ENCODE peak calls at places on chromosomes 13 and 19, in eight cellular contexts. One of them, this sample, is unnamed.

GRCh38 chr13:109785141-109785891 is 1.1 kb downstream of the IRS2 start:
- DNase-seq in cardiac fibroblast: peak; percentile 69
- DNase-seq in HCT116: no peak
- DNase-seq in ovary: peak; percentile 73
- DNase-seq in tibial nerve: no peak
- DNase-seq in transverse colon: peak; percentile 44
- DNase-seq in mucosa of descending colon: peak; percentile 73
- DNase-seq in neural progenitor cell: peak; percentile 66
- DNase-seq in this sample: peak; percentile 55

GRCh38 chr13:91778123-91778522 is 379.7 kb downstream of the GPC5 start:
- DNase-seq in cardiac fibroblast: no peak
- DNase-seq in HCT116: no peak
- DNase-seq in ovary: no peak
- DNase-seq in tibial nerve: no peak
- DNase-seq in transverse colon: no peak
- DNase-seq in mucosa of descending colon: no peak
- DNase-seq in neural progenitor cell: no peak
- DNase-seq in this sample: no peak

GRCh38 chr19:28137772-28138171 is 1075.2 kb downstream of the UQCRFS1 start:
- DNase-seq in cardiac fibroblast: no peak
- DNase-seq in HCT116: no peak
- DNase-seq in ovary: no peak
- DNase-seq in tibial nerve: no peak
- DNase-seq in transverse colon: no peak
- DNase-seq in mucosa of descending colon: no peak
- DNase-seq in neural progenitor cell: no peak
- DNase-seq in this sample: no peak

GRCh38 chr13:99484405-99484981 is 16.8 kb upstream of the TM9SF2 start:
- DNase-seq in cardiac fibroblast: peak; percentile 84
- DNase-seq in HCT116: no peak
- DNase-seq in ovary: no peak
- DNase-seq in tibial nerve: no peak
- DNase-seq in transverse colon: no peak
- DNase-seq in mucosa of descending colon: no peak
- DNase-seq in neural progenitor cell: no peak
- DNase-seq in this sample: peak; percentile 77

GRCh38 chr19:41492843-41493242 is 49.9 kb downstream of the ERICH4 start:
- DNase-seq in cardiac fibroblast: no peak
- DNase-seq in HCT116: no peak
- DNase-seq in ovary: no peak
- DNase-seq in tibial nerve: no peak
- DNase-seq in transverse colon: no peak
- DNase-seq in mucosa of descending colon: no peak
- DNase-seq in neural progenitor cell: no peak
- DNase-seq in this sample: no peak

GRCh38 chr13:87295636-87296035 is 375.5 kb upstream of the SLITRK5 start:
- DNase-seq in cardiac fibroblast: no peak
- DNase-seq in HCT116: no peak
- DNase-seq in ovary: no peak
- DNase-seq in tibial nerve: no peak
- DNase-seq in transverse colon: no peak
- DNase-seq in mucosa of descending colon: no peak
- DNase-seq in neural progenitor cell: no peak
- DNase-seq in this sample: no peak

GRCh38 chr13:27338816-27339215 is 68.2 kb downstream of the RASL11A start:
- DNase-seq in cardiac fibroblast: no peak
- DNase-seq in HCT116: peak; percentile 36
- DNase-seq in ovary: no peak
- DNase-seq in tibial nerve: no peak
- DNase-seq in transverse colon: no peak
- DNase-seq in mucosa of descending colon: no peak
- DNase-seq in neural progenitor cell: peak; percentile 73
- DNase-seq in this sample: no peak

GRCh38 chr13:111328803-111329410 is 8.5 kb downstream of the TEX29 start:
- DNase-seq in cardiac fibroblast: no peak
- DNase-seq in HCT116: no peak
- DNase-seq in ovary: no peak
- DNase-seq in tibial nerve: no peak
- DNase-seq in transverse colon: no peak
- DNase-seq in mucosa of descending colon: no peak
- DNase-seq in neural progenitor cell: no peak
- DNase-seq in this sample: no peak

GRCh38 chr13:108266316-108266936 is 3.1 kb upstream of the TNFSF13B start:
- DNase-seq in cardiac fibroblast: no peak
- DNase-seq in HCT116: no peak
- DNase-seq in ovary: no peak
- DNase-seq in tibial nerve: no peak
- DNase-seq in transverse colon: no peak
- DNase-seq in mucosa of descending colon: no peak
- DNase-seq in neural progenitor cell: no peak
- DNase-seq in this sample: no peak

GRCh38 chr13:101915333-101915732 is 462.9 kb downstream of the ITGBL1 start:
- DNase-seq in cardiac fibroblast: no peak
- DNase-seq in HCT116: no peak
- DNase-seq in ovary: no peak
- DNase-seq in tibial nerve: no peak
- DNase-seq in transverse colon: no peak
- DNase-seq in mucosa of descending colon: no peak
- DNase-seq in neural progenitor cell: peak; percentile 42
- DNase-seq in this sample: no peak

GRCh38 chr13:73210218-73210883 is 151.5 kb downstream of the KLF5 start:
- DNase-seq in cardiac fibroblast: no peak
- DNase-seq in HCT116: peak; percentile 71
- DNase-seq in ovary: no peak
- DNase-seq in tibial nerve: no peak
- DNase-seq in transverse colon: no peak
- DNase-seq in mucosa of descending colon: no peak
- DNase-seq in neural progenitor cell: peak; percentile 9
- DNase-seq in this sample: peak; percentile 56

GRCh38 chr13:93116809-93117208 is 109.8 kb upstream of the GPC6 start:
- DNase-seq in cardiac fibroblast: peak; percentile 6
- DNase-seq in HCT116: no peak
- DNase-seq in ovary: no peak
- DNase-seq in tibial nerve: no peak
- DNase-seq in transverse colon: no peak
- DNase-seq in mucosa of descending colon: no peak
- DNase-seq in neural progenitor cell: no peak
- DNase-seq in this sample: peak; percentile 3

GRCh38 chr19:47111081-47111589 is 2.4 kb downstream of the ZC3H4 start:
- DNase-seq in cardiac fibroblast: no peak
- DNase-seq in HCT116: no peak
- DNase-seq in ovary: peak; percentile 60
- DNase-seq in tibial nerve: no peak
- DNase-seq in transverse colon: peak; percentile 41
- DNase-seq in mucosa of descending colon: peak; percentile 65
- DNase-seq in neural progenitor cell: peak; percentile 34
- DNase-seq in this sample: no peak

GRCh38 chr13:101416181-101417042 is at the start of gene NALCN:
- DNase-seq in cardiac fibroblast: peak; percentile 36
- DNase-seq in HCT116: no peak
- DNase-seq in ovary: peak; percentile 65
- DNase-seq in tibial nerve: no peak
- DNase-seq in transverse colon: no peak
- DNase-seq in mucosa of descending colon: no peak
- DNase-seq in neural progenitor cell: peak; percentile 71
- DNase-seq in this sample: peak; percentile 47

GRCh38 chr19:45972081-45972943 is 1.4 kb downstream of the NOVA2 start:
- DNase-seq in cardiac fibroblast: no peak
- DNase-seq in HCT116: no peak
- DNase-seq in ovary: no peak
- DNase-seq in tibial nerve: no peak
- DNase-seq in transverse colon: no peak
- DNase-seq in mucosa of descending colon: no peak
- DNase-seq in neural progenitor cell: no peak
- DNase-seq in this sample: no peak

GRCh38 chr13:37495046-37495445 is 103.5 kb downstream of the POSTN start:
- DNase-seq in cardiac fibroblast: peak; percentile 57
- DNase-seq in HCT116: no peak
- DNase-seq in ovary: no peak
- DNase-seq in tibial nerve: no peak
- DNase-seq in transverse colon: no peak
- DNase-seq in mucosa of descending colon: no peak
- DNase-seq in neural progenitor cell: no peak
- DNase-seq in this sample: peak; percentile 64

GRCh38 chr19:54439174-54439851 is 9.7 kb upstream of the LENG8 start:
- DNase-seq in cardiac fibroblast: peak; percentile 37
- DNase-seq in HCT116: no peak
- DNase-seq in ovary: peak; percentile 47
- DNase-seq in tibial nerve: no peak
- DNase-seq in transverse colon: no peak
- DNase-seq in mucosa of descending colon: peak; percentile 36
- DNase-seq in neural progenitor cell: peak; percentile 81
- DNase-seq in this sample: peak; percentile 71
- TF ChIP-seq CTCF in cardiac fibroblast: peak; percentile 45
- TF ChIP-seq CTCF in HCT116: peak; percentile 57
- TF ChIP-seq CTCF in ovary: no peak
- TF ChIP-seq CTCF in tibial nerve: peak; percentile 49
- TF ChIP-seq CTCF in transverse colon: peak; percentile 25
- TF ChIP-seq CTCF in mucosa of descending colon: no peak
- TF ChIP-seq CTCF in neural progenitor cell: peak; percentile 74
- TF ChIP-seq CTCF in this sample: peak; percentile 17

DNA sequence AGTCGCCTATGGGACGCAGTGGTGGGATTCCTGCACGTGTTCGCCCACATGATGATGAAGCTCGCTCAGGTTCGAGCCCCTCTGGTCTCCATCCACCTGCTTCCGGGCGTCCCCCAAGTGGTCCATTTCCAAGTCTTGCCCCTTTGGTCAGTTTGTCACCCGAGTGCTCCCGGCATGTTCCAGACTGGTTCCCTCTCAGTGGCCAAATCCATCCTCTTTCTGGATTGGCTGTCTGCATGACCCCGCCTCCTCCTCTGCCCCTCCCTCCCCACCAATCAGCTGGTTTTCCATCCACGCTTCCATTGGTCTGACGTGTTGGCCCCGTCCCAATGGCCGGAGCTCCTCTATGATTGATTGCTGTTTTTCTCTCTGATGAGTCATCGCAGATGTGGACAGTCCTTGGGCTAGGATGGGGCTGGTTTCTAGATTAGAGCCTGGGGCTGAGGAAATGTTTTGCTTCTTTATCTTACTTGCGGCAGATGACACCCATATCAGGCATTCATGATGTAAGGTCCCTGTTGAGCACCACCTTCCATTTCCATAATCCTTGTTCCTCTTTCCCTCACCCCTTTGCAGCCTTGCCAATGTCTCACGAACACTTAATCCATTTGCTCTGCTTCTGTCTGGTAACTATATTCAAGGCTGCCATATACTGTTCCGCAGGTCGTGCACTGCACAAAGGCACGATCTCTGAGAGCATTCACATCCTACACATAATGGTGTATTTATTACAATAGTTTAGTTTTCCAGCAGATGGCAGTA is 73.8 kb downstream of the MAP4K1 start:
- DNase-seq in cardiac fibroblast: peak; percentile 90
- DNase-seq in HCT116: peak; percentile 87
- DNase-seq in ovary: peak; percentile 65
- DNase-seq in tibial nerve: no peak
- DNase-seq in transverse colon: peak; percentile 42
- DNase-seq in mucosa of descending colon: peak; percentile 68
- DNase-seq in neural progenitor cell: no peak
- DNase-seq in this sample: peak; percentile 93
- TF ChIP-seq CTCF in cardiac fibroblast: no peak
- TF ChIP-seq CTCF in HCT116: no peak
- TF ChIP-seq CTCF in ovary: no peak
- TF ChIP-seq CTCF in tibial nerve: peak; percentile 46
- TF ChIP-seq CTCF in transverse colon: no peak
- TF ChIP-seq CTCF in mucosa of descending colon: no peak
- TF ChIP-seq CTCF in neural progenitor cell: no peak
- TF ChIP-seq CTCF in this sample: no peak

GRCh38 chr19:12564016-12564664 is 12.9 kb upstream of the ZNF564 start:
- DNase-seq in cardiac fibroblast: peak; percentile 90
- DNase-seq in HCT116: peak; percentile 74
- DNase-seq in ovary: peak; percentile 92
- DNase-seq in tibial nerve: peak; percentile 92
- DNase-seq in transverse colon: peak; percentile 92
- DNase-seq in mucosa of descending colon: peak; percentile 85
- DNase-seq in neural progenitor cell: peak; percentile 87
- DNase-seq in this sample: peak; percentile 86
- TF ChIP-seq CTCF in cardiac fibroblast: peak; percentile 97
- TF ChIP-seq CTCF in HCT116: peak; percentile 72
- TF ChIP-seq CTCF in ovary: peak; percentile 86
- TF ChIP-seq CTCF in tibial nerve: peak; percentile 95
- TF ChIP-seq CTCF in transverse colon: peak; percentile 96
- TF ChIP-seq CTCF in mucosa of descending colon: peak; percentile 96
- TF ChIP-seq CTCF in neural progenitor cell: peak; percentile 98
- TF ChIP-seq CTCF in this sample: peak; percentile 88

DNA sequence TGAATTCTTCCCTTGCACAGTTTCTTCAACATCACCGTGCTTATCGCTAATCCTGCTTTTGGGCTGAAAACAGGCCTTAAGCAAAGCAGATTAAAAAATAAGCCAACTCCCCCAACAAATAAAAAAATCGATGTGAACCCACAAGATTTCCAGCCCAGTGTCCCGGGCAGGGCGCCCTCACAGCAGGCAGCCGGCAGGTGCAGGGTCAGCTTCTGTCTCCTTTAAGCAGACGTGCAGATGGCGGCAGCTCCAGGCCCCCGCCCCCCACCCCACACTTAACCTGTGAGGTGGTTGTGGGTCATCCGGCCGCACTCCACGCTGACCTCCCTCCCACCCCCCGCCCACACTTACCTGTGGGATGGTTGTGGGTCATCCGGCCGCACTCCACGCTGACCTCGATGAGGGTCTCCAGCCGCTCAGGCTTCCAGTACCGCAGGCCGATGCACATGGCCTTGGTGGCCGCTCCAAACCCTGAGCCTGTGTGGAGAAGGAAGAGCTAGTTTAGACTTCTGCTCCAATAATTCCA is 19.8 kb downstream of the ADPRHL1 start:
- DNase-seq in cardiac fibroblast: no peak
- DNase-seq in HCT116: no peak
- DNase-seq in ovary: no peak
- DNase-seq in tibial nerve: no peak
- DNase-seq in transverse colon: no peak
- DNase-seq in mucosa of descending colon: no peak
- DNase-seq in neural progenitor cell: no peak
- DNase-seq in this sample: no peak
- TF ChIP-seq CTCF in cardiac fibroblast: no peak
- TF ChIP-seq CTCF in HCT116: no peak
- TF ChIP-seq CTCF in ovary: no peak
- TF ChIP-seq CTCF in tibial nerve: no peak
- TF ChIP-seq CTCF in transverse colon: no peak
- TF ChIP-seq CTCF in mucosa of descending colon: no peak
- TF ChIP-seq CTCF in neural progenitor cell: no peak
- TF ChIP-seq CTCF in this sample: no peak

GRCh38 chr13:103140001-103140671 is 73.9 kb upstream of the SLC10A2 start:
- DNase-seq in cardiac fibroblast: peak; percentile 8
- DNase-seq in HCT116: peak; percentile 16
- DNase-seq in ovary: no peak
- DNase-seq in tibial nerve: no peak
- DNase-seq in transverse colon: no peak
- DNase-seq in mucosa of descending colon: no peak
- DNase-seq in neural progenitor cell: peak; percentile 46
- DNase-seq in this sample: peak; percentile 50
- TF ChIP-seq CTCF in cardiac fibroblast: peak; percentile 14
- TF ChIP-seq CTCF in HCT116: peak; percentile 25
- TF ChIP-seq CTCF in ovary: no peak
- TF ChIP-seq CTCF in tibial nerve: peak; percentile 37
- TF ChIP-seq CTCF in transverse colon: peak; percentile 33
- TF ChIP-seq CTCF in mucosa of descending colon: no peak
- TF ChIP-seq CTCF in neural progenitor cell: peak; percentile 61
- TF ChIP-seq CTCF in this sample: peak; percentile 41